ENCODE peak calls at places on chromosomes 1 and 21, in ten cellular contexts. H is thoracic aorta; F is brain microvascular endothelial cell; G is effector memory CD4-positive, alpha-beta T cell; T is body of pancreas; W is esophagus muscularis mucosa; X is osteoblast; R is fibroblast of lung; N is sigmoid colon; S is uterus. Z is an unnamed sample.

GRCh38 chr1:2801535-2802291 is at the start of gene TTC34:
- DNase-seq in H (no peak), F (no peak), G (no peak), T (no peak), W (no peak), X (peak), R (no peak), N (peak), S (no peak), Z (no peak)

GRCh38 chr1:186183970-186184628 is 191.0 kb downstream of the TPR start:
- DNase-seq in H (no peak), F (no peak), G (no peak), T (no peak), W (no peak), X (no peak), R (peak), N (no peak), S (no peak), Z (no peak)

GRCh38 chr1:211648980-211649934 is 26.2 kb downstream of the NEK2 start:
- DNase-seq in H (no peak), F (no peak), G (no peak), T (peak), W (no peak), X (no peak), R (no peak), N (no peak), S (peak), Z (no peak)

GRCh38 chr1:95257758-95258157 is 23.7 kb downstream of the RWDD3 start:
- DNase-seq in H (no peak), F (peak), G (no peak), T (no peak), W (no peak), X (no peak), R (peak), N (no peak), S (no peak), Z (no peak)

GRCh38 chr1:181206513-181206912 is 118.0 kb downstream of the IER5 start:
- DNase-seq in H (no peak), F (no peak), G (no peak), T (no peak), W (no peak), X (no peak), R (no peak), N (no peak), S (no peak), Z (no peak)

GRCh38 chr1:47409311-47410085 is 6.6 kb upstream of the FOXE3 start:
- DNase-seq in H (no peak), F (peak), G (no peak), T (no peak), W (no peak), X (peak), R (peak), N (no peak), S (no peak), Z (no peak)

GRCh38 chr1:147516157-147516917 is 25.0 kb upstream of the BCL9 start:
- DNase-seq in H (no peak), F (no peak), G (no peak), T (no peak), W (no peak), X (no peak), R (no peak), N (no peak), S (no peak), Z (no peak)

GRCh38 chr1:67850151-67850551 is 16.9 kb upstream of the GNG12 start:
- DNase-seq in H (no peak), F (peak), G (no peak), T (peak), W (no peak), X (no peak), R (peak), N (no peak), S (no peak), Z (no peak)

GRCh38 chr21:36247316-36247715 is 72.7 kb upstream of the MORC3 start:
- DNase-seq in H (no peak), F (no peak), G (no peak), T (no peak), W (no peak), X (peak), R (peak), N (no peak), S (no peak), Z (no peak)

GRCh38 chr21:21682172-21682571 is 684.0 kb downstream of the NCAM2 start:
- DNase-seq in H (no peak), F (peak), G (no peak), T (no peak), W (no peak), X (no peak), R (peak), N (no peak), S (no peak), Z (no peak)

GRCh38 chr1:32759997-32760623 is 57.0 kb downstream of the YARS1 start:
- DNase-seq in H (no peak), F (no peak), G (no peak), T (peak), W (no peak), X (peak), R (peak), N (no peak), S (peak), Z (no peak)

GRCh38 chr1:18234790-18235242 is 127.2 kb downstream of the IGSF21 start:
- DNase-seq in H (no peak), F (peak), G (no peak), T (peak), W (no peak), X (no peak), R (no peak), N (no peak), S (no peak), Z (no peak)

GRCh38 chr21:38770660-38771059 is 35.1 kb upstream of the ETS2 start:
- DNase-seq in H (no peak), F (no peak), G (no peak), T (no peak), W (no peak), X (no peak), R (no peak), N (no peak), S (no peak), Z (no peak)

GRCh38 chr1:15432327-15432726 is 5.9 kb upstream of the CTRC start:
- DNase-seq in H (no peak), F (no peak), G (no peak), T (peak), W (no peak), X (peak), R (no peak), N (no peak), S (no peak), Z (no peak)

GRCh38 chr1:201834621-201835020 is 5.7 kb downstream of the IPO9 start:
- DNase-seq in H (no peak), F (no peak), G (no peak), T (no peak), W (peak), X (no peak), R (no peak), N (no peak), S (no peak), Z (no peak)

GRCh38 chr1:212600980-212601379 is 7.6 kb upstream of the ATF3 start:
- DNase-seq in H (no peak), F (no peak), G (no peak), T (no peak), W (no peak), X (no peak), R (no peak), N (no peak), S (no peak), Z (no peak)

GRCh38 chr1:161069731-161070270 is at the start of gene ARHGAP30:
- DNase-seq in H (no peak), F (no peak), G (peak), T (no peak), W (no peak), X (peak), R (no peak), N (peak), S (peak), Z (peak)

GRCh38 chr1:65979145-65979544 is 186.4 kb downstream of the PDE4B start:
- DNase-seq in H (no peak), F (peak), G (no peak), T (peak), W (no peak), X (peak), R (peak), N (no peak), S (no peak), Z (peak)

GRCh38 chr1:10155087-10155712 is 55.2 kb upstream of the KIF1B start:
- DNase-seq in H (no peak), F (no peak), G (no peak), T (no peak), W (no peak), X (peak), R (no peak), N (no peak), S (no peak), Z (no peak)

GRCh38 chr1:204316164-204316563 is 43.6 kb downstream of the PLEKHA6 start:
- DNase-seq in H (no peak), F (no peak), G (no peak), T (no peak), W (no peak), X (no peak), R (no peak), N (no peak), S (no peak), Z (no peak)

GRCh38 chr21:38993561-38993960 is 187.8 kb downstream of the ETS2 start:
- DNase-seq in H (peak), F (peak), G (no peak), T (peak), W (no peak), X (peak), R (peak), N (peak), S (peak), Z (no peak)

GRCh38 chr1:6962390-6962955 is 177.2 kb downstream of the CAMTA1 start:
- DNase-seq in H (no peak), F (no peak), G (peak), T (peak), W (no peak), X (peak), R (peak), N (peak), S (peak), Z (no peak)

GRCh38 chr1:167805041-167805556 is 83.3 kb downstream of the MPZL1 start:
- DNase-seq in H (no peak), F (no peak), G (no peak), T (no peak), W (peak), X (no peak), R (no peak), N (no peak), S (no peak), Z (no peak)

GRCh38 chr1:163130250-163130856 is 61.2 kb downstream of the RGS4 start:
- DNase-seq in H (no peak), F (no peak), G (no peak), T (no peak), W (no peak), X (no peak), R (peak), N (no peak), S (no peak), Z (no peak)

GRCh38 chr1:26419494-26419893 is 8.9 kb downstream of the LIN28A start:
- DNase-seq in H (no peak), F (no peak), G (no peak), T (no peak), W (no peak), X (peak), R (no peak), N (no peak), S (no peak), Z (no peak)

GRCh38 chr1:5793516-5793915 is 198.7 kb downstream of the NPHP4 start:
- DNase-seq in H (no peak), F (no peak), G (no peak), T (no peak), W (no peak), X (no peak), R (no peak), N (no peak), S (no peak), Z (no peak)

GRCh38 chr1:7554343-7555270 is 216.5 kb upstream of the VAMP3 start:
- DNase-seq in H (no peak), F (no peak), G (no peak), T (no peak), W (no peak), X (peak), R (peak), N (no peak), S (no peak), Z (no peak)

GRCh38 chr1:178192686-178193085 is 98.8 kb downstream of the RASAL2 start:
- DNase-seq in H (no peak), F (peak), G (no peak), T (peak), W (no peak), X (peak), R (peak), N (no peak), S (no peak), Z (no peak)

GRCh38 chr1:40210514-40211204 is 37.1 kb upstream of the TMCO2 start:
- DNase-seq in H (no peak), F (no peak), G (no peak), T (no peak), W (no peak), X (no peak), R (no peak), N (no peak), S (no peak), Z (no peak)

GRCh38 chr1:55938376-55938850 is 641.0 kb downstream of the PLPP3 start:
- DNase-seq in H (no peak), F (no peak), G (no peak), T (no peak), W (no peak), X (no peak), R (no peak), N (no peak), S (peak), Z (no peak)

GRCh38 chr1:37161171-37161570 is 126.9 kb upstream of the GRIK3 start:
- DNase-seq in H (no peak), F (no peak), G (no peak), T (no peak), W (peak), X (no peak), R (no peak), N (no peak), S (no peak), Z (no peak)

GRCh38 chr1:37158113-37158749 is 123.9 kb upstream of the GRIK3 start:
- DNase-seq in H (no peak), F (no peak), G (no peak), T (no peak), W (peak), X (no peak), R (no peak), N (no peak), S (no peak), Z (no peak)

GRCh38 chr1:37159102-37159501 is 124.8 kb upstream of the GRIK3 start:
- DNase-seq in H (no peak), F (no peak), G (no peak), T (no peak), W (peak), X (no peak), R (no peak), N (no peak), S (no peak), Z (no peak)

GRCh38 chr1:37166005-37166404 is 131.7 kb upstream of the GRIK3 start:
- DNase-seq in H (no peak), F (no peak), G (no peak), T (no peak), W (no peak), X (no peak), R (no peak), N (no peak), S (no peak), Z (no peak)

DNA sequence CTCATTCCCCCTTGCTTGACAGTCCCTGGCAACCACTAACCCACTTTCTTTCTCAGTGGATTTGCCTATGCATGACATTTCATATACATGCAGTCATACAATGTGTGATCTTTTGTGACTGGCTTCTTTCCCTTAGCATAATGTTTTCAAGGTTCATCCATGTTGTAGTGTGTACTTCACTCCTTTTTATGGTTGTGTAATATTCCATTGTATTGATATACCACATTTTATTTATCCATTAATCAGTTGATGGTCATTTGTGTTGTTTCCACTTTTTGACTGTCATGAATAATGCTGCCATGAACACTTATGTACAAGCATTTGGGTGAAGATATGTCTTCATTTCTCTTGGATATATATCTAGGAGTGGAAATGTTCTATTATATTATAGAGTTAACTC is 127.7 kb upstream of the GRIK3 start:
- DNase-seq in H (no peak), F (no peak), G (no peak), T (no peak), W (no peak), X (no peak), R (no peak), N (no peak), S (no peak), Z (no peak)
- H3K27ac ChIP-seq in H (no peak), F (no peak), G (no peak), T (no peak), W (no peak), X (no peak), R (no peak), N (no peak), S (no peak), Z (no peak)

DNA sequence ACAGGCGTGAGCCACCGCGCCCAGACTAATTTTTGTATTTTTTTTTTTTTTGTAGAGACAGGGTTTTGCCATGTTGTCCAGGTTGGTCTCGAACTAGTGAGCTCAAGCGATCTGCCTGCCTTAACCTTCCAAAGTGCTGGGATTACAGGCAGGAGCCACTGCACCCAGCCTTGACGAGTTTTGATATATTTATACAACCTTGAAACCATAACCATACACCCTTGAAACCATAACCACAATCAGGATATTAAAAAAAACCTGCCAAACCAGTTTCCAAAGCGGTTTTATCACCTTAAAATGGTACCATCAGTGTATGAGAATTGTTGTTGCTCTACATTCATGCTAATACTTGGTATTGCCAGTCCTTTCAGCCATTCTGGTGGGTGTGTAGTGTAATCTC is 3.7 kb upstream of the PHACTR4 start:
- DNase-seq in H (no peak), F (no peak), G (no peak), T (peak), W (no peak), X (peak), R (no peak), N (peak), S (no peak), Z (no peak)
- H3K27ac ChIP-seq in H (no peak), F (no peak), G (no peak), T (peak), W (no peak), X (no peak), R (no peak), N (no peak), S (no peak), Z (no peak)

GRCh38 chr21:43363506-43364260 is 63.2 kb downstream of the SIK1 start:
- DNase-seq in H (no peak), F (no peak), G (no peak), T (no peak), W (no peak), X (no peak), R (no peak), N (no peak), S (no peak), Z (no peak)
- H3K27ac ChIP-seq in H (no peak), F (no peak), G (no peak), T (no peak), W (no peak), X (no peak), R (no peak), N (no peak), S (no peak), Z (no peak)

DNA sequence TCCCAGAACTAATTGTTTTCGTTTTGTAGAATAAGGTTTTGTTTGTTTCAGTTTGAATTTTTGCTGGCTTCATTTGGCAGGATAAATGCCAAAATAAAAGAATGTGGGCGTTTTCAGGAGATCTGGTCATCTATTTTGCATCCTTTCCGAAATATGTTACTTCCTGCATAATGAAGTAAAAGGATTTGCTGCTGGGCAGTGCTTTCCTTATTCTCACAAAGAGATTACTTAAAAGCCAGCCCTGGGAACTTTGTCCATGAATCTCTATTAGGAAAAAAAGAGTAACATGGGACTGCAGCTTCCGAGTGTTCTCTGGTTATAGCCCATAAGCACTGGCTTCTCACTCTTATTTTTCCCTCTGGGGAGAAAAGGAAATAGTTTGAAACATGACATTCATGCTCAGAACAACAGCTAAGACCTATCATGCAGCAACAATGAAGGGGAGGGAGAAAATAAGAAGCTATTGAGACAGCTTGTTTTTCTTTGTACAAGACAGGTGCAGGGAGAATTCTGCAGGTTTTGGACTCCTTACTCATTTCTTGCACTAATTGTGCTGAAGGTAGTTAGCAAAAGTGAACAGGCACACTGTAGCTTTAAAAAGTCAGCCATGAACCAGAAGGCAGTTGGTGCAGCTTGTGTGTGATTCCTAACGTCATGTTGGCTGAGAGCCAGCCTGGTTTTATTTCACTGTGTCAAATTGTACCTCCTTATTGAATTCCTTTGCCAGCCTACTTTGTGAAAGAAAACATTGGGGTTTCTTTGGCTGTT is at the start of gene SAMD13:
- DNase-seq in H (peak), F (peak), G (no peak), T (peak), W (no peak), X (peak), R (peak), N (peak), S (peak), Z (peak)
- H3K27ac ChIP-seq in H (no peak), F (peak), G (no peak), T (peak), W (peak), X (peak), R (peak), N (peak), S (peak), Z (peak)

DNA sequence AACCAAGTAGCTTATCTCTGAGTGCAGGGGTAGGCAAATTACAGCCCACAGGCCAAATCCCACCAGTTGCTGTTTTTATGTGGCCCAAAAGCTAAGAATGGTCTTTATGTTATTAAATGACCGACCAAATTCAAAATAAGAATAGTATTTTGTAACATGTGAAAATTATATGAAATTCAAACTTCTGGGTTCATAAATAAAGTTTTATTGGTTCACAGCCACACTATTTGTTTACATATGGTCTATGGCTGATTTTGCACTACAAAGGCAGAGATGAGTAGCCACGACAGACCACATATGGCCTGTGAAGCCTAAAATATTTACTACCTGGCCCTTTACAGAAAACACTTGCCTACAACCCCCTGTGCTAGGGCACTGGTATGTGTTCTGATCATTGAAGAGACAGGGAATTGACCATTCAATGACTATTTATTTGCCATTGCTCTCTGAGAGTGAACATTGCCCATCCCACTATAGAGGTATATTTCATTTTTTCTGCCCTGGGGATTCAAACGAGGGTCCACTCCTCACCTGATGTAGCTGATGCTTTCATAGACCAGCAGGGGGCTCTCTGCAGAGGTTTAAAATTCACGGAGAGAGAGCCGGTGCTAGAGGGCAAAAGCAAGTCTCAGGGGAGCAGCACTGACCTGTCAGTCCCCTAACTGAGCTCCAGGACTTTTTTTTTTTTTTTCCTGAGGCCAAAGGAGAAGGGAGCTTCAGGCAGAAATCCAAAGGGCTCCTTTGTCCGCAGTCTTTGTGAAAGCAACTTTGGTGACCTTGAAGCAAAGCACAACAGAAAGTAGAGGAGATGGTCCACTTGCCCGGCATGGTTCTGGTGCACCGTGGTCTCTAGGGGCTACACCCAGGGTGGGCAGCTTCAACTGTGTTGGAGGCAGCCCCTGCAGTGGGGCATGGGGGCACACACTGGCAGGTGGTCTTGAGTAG is 7.3 kb upstream of the GNL2 start:
- DNase-seq in H (no peak), F (peak), G (peak), T (peak), W (no peak), X (no peak), R (no peak), N (no peak), S (no peak), Z (no peak)
- H3K27ac ChIP-seq in H (no peak), F (no peak), G (no peak), T (no peak), W (no peak), X (no peak), R (no peak), N (no peak), S (no peak), Z (no peak)